ENCODE peak calls at places on chromosomes 4 and X, in five cellular contexts. K is M059J; T is NCI-H146; C is stimulated activated naive B cell treated with anti-CD40 and anti-IgM and Interleukin-4, amounts not matched to agents 10 μg/mL and 1 μg/mL and 100 μg/mL, for 72 hours; R is Caco-2. Q is an unnamed sample.
A peak's percentile ranks its signal among the peaks of the same experiment; 100 is the strongest.

GRCh38 chr4:168645933-168646768 is 149.3 kb downstream of the PALLD start:
- DNase-seq in T (no peak), C (no peak), K (no peak), R (no peak), Q (no peak)

GRCh38 chr4:75672461-75673026 is 667 bp downstream of the G3BP2 start:
- DNase-seq in K (peak; percentile 57), C (peak; percentile 77), T (peak; percentile 74), R (peak; percentile 60), Q (peak; percentile 83)

GRCh38 chrX:20212486-20213089 is 54.1 kb downstream of the RPS6KA3 start:
- DNase-seq in C (no peak), T (no peak), K (no peak), R (no peak), Q (no peak)

GRCh38 chrX:154444755-154445246 is 860 bp downstream of the FAM50A start:
- DNase-seq in C (no peak), R (no peak), T (no peak), K (no peak), Q (no peak)

GRCh38 chrX:103699243-103699642 is 11.5 kb upstream of the TMEM31 start:
- DNase-seq in R (no peak), C (no peak), T (no peak), K (no peak), Q (no peak)

GRCh38 chrX:68867458-68868166 is 38.8 kb downstream of the EFNB1 start:
- DNase-seq in T (no peak), R (no peak), C (no peak), K (no peak), Q (no peak)

GRCh38 chr4:17618926-17619325 is 4.5 kb downstream of the MED28 start:
- DNase-seq in T (no peak), K (no peak), C (no peak), R (no peak), Q (no peak)

GRCh38 chr4:107863850-107864371 is 39.2 kb downstream of the SGMS2 start:
- DNase-seq in R (no peak), K (peak; percentile 76), C (no peak), T (peak; percentile 20), Q (peak; percentile 61)

GRCh38 chr4:52943644-52944043 is 81.5 kb downstream of the RASL11B start:
- DNase-seq in C (no peak), R (no peak), T (no peak), K (no peak), Q (no peak)

Q was measured in sigmoid colon.